ENCODE peak calls at places on chromosomes 5 and 9, in four cellular contexts. W is HCEC 1CT, M is T1000, T is caudate nucleus. H is an unnamed sample.

GRCh38 chr9:107805198-107805597 is 315.6 kb upstream of the KLF4 start:
- DNase-seq in M (no peak), W (no peak), T (no peak), H (peak; percentile 22)

GRCh38 chr9:33263936-33264472 is 504 bp downstream of the BAG1 start:
- DNase-seq in M (no peak), W (peak; percentile 12), T (no peak), H (peak; percentile 24)

GRCh38 chr9:34526026-34526425 is 3.2 kb upstream of the ENHO start:
- DNase-seq in W (no peak), M (no peak), T (no peak), H (no peak)

GRCh38 chr9:129933709-129934586 is 98.7 kb downstream of the USP20 start:
- DNase-seq in W (no peak), T (no peak), M (no peak), H (no peak)

GRCh38 chr5:173789031-173789920 is 98.9 kb upstream of the CPEB4 start:
- DNase-seq in M (peak; percentile 68), T (no peak), W (peak; percentile 88), H (peak; percentile 90)

GRCh38 chr5:99176186-99176585 is 247.4 kb upstream of the CHD1 start:
- DNase-seq in W (no peak), T (no peak), M (no peak), H (no peak)

GRCh38 chr9:107049046-107049824 is 186.3 kb downstream of the ZNF462 start:
- DNase-seq in M (no peak), T (no peak), W (no peak), H (no peak)

GRCh38 chr9:36749461-36749860 is 176.8 kb downstream of the MELK start:
- DNase-seq in T (no peak), M (no peak), W (no peak), H (no peak)

GRCh38 chr9:76136986-76137385 is 246.5 kb downstream of the PCSK5 start:
- DNase-seq in W (peak; percentile 26), M (no peak), T (no peak), H (peak; percentile 70)

GRCh38 chr5:58151414-58151813 is 308.5 kb downstream of the PLK2 start:
- DNase-seq in W (no peak), M (no peak), T (no peak), H (no peak)

GRCh38 chr5:37090123-37090726 is 159.0 kb downstream of the CPLANE1 start:
- DNase-seq in W (no peak), M (no peak), T (no peak), H (no peak)

GRCh38 chr5:62263401-62263800 is 42.6 kb upstream of the KIF2A start:
- DNase-seq in T (no peak), W (no peak), M (no peak), H (no peak)

GRCh38 chr9:20781086-20781485 is 97.0 kb downstream of the FOCAD start:
- DNase-seq in M (no peak), T (no peak), W (no peak), H (no peak)

GRCh38 chr9:37325778-37326177 is 96.7 kb upstream of the GRHPR start:
- DNase-seq in M (no peak), T (no peak), W (no peak), H (peak; percentile 44)

GRCh38 chr5:38595149-38595725 is 38.8 kb upstream of the LIFR start:
- DNase-seq in W (peak; percentile 23), T (no peak), M (peak; percentile 84), H (peak; percentile 65)

GRCh38 chr5:73446631-73447233 is 1.8 kb downstream of the FOXD1 start:
- DNase-seq in M (peak; percentile 7), T (no peak), W (peak; percentile 14), H (no peak)

GRCh38 chr5:57302164-57302563 is 128.3 kb downstream of the GPBP1 start:
- DNase-seq in W (no peak), M (peak; percentile 12), T (no peak), H (peak; percentile 73)

GRCh38 chr5:132283423-132284043 is 10.7 kb upstream of the SLC22A4 start:
- DNase-seq in W (peak; percentile 63), M (peak; percentile 11), T (no peak), H (peak; percentile 86)